ENCODE peak calls at places on chromosomes 11 and 22, in nine cellular contexts. G is uterus; A is fibroblast of lung; E is body of pancreas; W is adrenal gland; F is AG09309; V is sigmoid colon; T is right atrium auricular region; S is CD8-positive, alpha-beta T cell. Z is an unnamed sample.

GRCh38 chr22:29302681-29303465 is 3.6 kb upstream of the GAS2L1 start:
- DNase-seq in G (no peak), A (no peak), E (peak; percentile 78), W (peak; percentile 81), F (no peak), V (no peak), T (no peak), S (no peak), Z (no peak)

GRCh38 chr22:32920032-32920628 is 118.6 kb downstream of the TIMP3 start:
- DNase-seq in G (peak; percentile 76), A (peak; percentile 83), E (peak; percentile 26), W (peak; percentile 82), F (peak; percentile 66), V (peak; percentile 84), T (peak; percentile 92), S (no peak), Z (no peak)

GRCh38 chr11:29231586-29231985 is 785.2 kb downstream of the KCNA4 start:
- DNase-seq in G (no peak), A (no peak), E (no peak), W (no peak), F (no peak), V (no peak), T (no peak), S (no peak), Z (no peak)

GRCh38 chr11:22920939-22921565 is 60.8 kb upstream of the CCDC179 start:
- DNase-seq in G (no peak), A (peak; percentile 68), E (peak; percentile 49), W (peak; percentile 34), F (peak; percentile 1), V (no peak), T (no peak), S (no peak), Z (peak; percentile 63)

GRCh38 chr22:17501679-17502285 is 61.5 kb upstream of the SLC25A18 start:
- DNase-seq in G (no peak), A (peak; percentile 86), E (peak; percentile 18), W (peak; percentile 21), F (peak; percentile 20), V (no peak), T (no peak), S (peak; percentile 30), Z (peak; percentile 74)

GRCh38 chr11:46273511-46274205 is 3.8 kb upstream of the CREB3L1 start:
- DNase-seq in G (no peak), A (no peak), E (peak; percentile 83), W (no peak), F (no peak), V (no peak), T (no peak), S (no peak), Z (no peak)

GRCh38 chr11:68038718-68039525 is at the start of gene TCIRG1:
- DNase-seq in G (peak; percentile 89), A (peak; percentile 78), E (peak; percentile 94), W (peak; percentile 91), F (no peak), V (peak; percentile 96), T (peak; percentile 91), S (peak; percentile 56), Z (peak; percentile 81)

GRCh38 chr22:43535336-43535735 is 123.5 kb downstream of the MPPED1 start:
- DNase-seq in G (no peak), A (no peak), E (no peak), W (no peak), F (no peak), V (no peak), T (no peak), S (no peak), Z (no peak)

GRCh38 chr11:65060913-65061408 is 2.6 kb upstream of the NAALADL1 start:
- DNase-seq in G (no peak), A (peak; percentile 27), E (no peak), W (no peak), F (no peak), V (no peak), T (no peak), S (no peak), Z (peak; percentile 26)

GRCh38 chr22:33163815-33164214 is 105.6 kb upstream of the SYN3 start:
- DNase-seq in G (no peak), A (no peak), E (no peak), W (no peak), F (no peak), V (no peak), T (no peak), S (no peak), Z (no peak)

GRCh38 chr11:64000026-64000739 is 13.9 kb downstream of the OTUB1 start:
- DNase-seq in G (peak; percentile 74), A (peak; percentile 71), E (peak; percentile 73), W (peak; percentile 59), F (peak; percentile 11), V (peak; percentile 87), T (peak; percentile 72), S (peak; percentile 76), Z (peak; percentile 79)

GRCh38 chr11:19728436-19728835 is 15.8 kb downstream of the NAV2 start:
- DNase-seq in G (no peak), A (peak; percentile 50), E (no peak), W (no peak), F (peak; percentile 41), V (no peak), T (no peak), S (no peak), Z (no peak)

GRCh38 chr11:23425379-23425778 is 565.1 kb upstream of the CCDC179 start:
- DNase-seq in G (no peak), A (peak; percentile 2), E (no peak), W (no peak), F (no peak), V (no peak), T (no peak), S (no peak), Z (no peak)

GRCh38 chr11:116687458-116688201 is 85.2 kb downstream of the BUD13 start:
- DNase-seq in G (no peak), A (no peak), E (no peak), W (no peak), F (no peak), V (peak; percentile 48), T (peak; percentile 26), S (no peak), Z (no peak)

DNA sequence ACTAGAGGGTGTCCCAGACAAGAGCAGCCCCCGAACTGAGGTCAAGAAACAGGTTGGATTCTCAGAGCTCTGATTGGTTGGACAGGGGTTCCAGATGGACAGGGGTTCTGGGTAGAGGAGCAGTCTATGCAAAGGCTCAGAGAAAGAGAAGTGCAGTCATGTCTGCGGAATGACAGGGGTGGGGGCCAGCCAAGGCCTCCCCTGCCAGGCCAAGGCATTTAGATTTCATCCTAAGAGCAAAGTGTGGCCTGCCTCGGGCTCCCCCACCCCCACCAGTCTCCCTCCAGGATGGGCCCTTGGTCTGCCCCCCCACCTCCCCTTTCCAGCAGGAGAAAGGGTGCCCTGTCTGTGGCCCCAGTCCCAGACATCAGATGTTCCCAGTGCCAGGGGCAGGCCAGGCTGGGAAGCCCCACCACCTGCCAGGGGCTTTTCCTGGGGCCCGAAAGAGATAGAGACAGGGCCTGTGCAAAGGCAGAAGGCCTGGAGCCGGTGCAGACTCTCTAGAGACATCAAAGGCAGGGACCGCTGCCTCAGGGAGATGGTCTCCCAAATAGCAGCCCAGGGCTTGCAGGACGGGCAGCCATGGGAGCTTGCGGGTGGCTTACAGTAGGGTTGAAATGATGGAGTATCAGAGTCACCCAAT is 9.4 kb downstream of the SUSD2 start:
- DNase-seq in G (peak; percentile 18), A (no peak), E (no peak), W (no peak), F (no peak), V (peak; percentile 57), T (no peak), S (no peak), Z (no peak)
- TF ChIP-seq CTCF in G (no peak), A (no peak), E (no peak), W (no peak), F (no peak), V (no peak), T (no peak), S (no peak), Z (no peak)

DNA sequence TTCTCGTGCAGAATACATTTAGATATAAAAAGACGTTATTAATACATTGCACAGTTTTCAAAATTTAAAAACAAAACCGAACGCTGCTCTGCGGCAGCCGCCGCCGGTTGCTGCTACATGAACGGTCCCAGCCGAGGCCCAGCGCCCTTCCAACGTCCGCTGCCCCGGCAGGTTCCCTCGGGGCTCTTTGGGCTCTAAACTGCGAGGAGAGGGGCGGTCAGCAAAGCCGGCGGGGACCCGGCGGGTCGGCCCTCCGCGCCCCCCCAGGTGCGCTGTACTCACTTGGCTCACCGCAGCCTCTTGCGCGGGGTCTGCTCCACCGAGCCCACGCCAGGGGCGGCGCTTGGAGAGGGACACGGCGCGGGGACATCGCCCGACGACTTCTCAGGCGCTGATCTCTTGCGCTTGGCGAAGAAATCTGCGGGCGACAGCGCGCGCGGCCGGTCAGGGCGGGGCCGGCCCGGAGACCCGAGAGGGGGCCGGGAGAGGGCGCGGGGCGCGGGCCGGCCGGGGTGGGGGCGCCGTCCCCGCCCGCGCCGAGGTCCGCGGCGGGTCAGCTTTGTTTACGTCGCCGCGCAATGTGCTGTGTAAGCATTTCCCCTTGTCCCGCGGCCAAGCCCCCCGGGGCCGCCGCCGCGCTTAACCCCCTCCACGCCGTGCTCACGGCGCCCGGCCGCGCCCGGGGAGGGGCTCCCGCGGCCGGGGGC is 1.7 kb downstream of the CDKN1C start:
- DNase-seq in G (no peak), A (peak; percentile 47), E (no peak), W (no peak), F (no peak), V (no peak), T (no peak), S (no peak), Z (no peak)
- H3K4me3 ChIP-seq in G (peak overlapping the region; percentile 75), A (peak overlapping the region; percentile 70), E (peak overlapping the region; percentile 41), W (no peak overlapping the region), F (peak overlapping the region; percentile 21), V (peak overlapping the region; percentile 61), T (peak overlapping the region; percentile 84), S (no peak overlapping the region), Z (peak overlapping the region; percentile 27)

GRCh38 chr11:113274708-113275582 is 39.4 kb upstream of the TTC12 start:
- DNase-seq in G (no peak), A (no peak), E (no peak), W (no peak), F (no peak), V (no peak), T (no peak), S (no peak), Z (peak; percentile 20)
- TF ChIP-seq CTCF in G (no peak), A (no peak), E (no peak), W (no peak), F (no peak), V (no peak), T (no peak), S (no peak), Z (peak; percentile 8)

DNA sequence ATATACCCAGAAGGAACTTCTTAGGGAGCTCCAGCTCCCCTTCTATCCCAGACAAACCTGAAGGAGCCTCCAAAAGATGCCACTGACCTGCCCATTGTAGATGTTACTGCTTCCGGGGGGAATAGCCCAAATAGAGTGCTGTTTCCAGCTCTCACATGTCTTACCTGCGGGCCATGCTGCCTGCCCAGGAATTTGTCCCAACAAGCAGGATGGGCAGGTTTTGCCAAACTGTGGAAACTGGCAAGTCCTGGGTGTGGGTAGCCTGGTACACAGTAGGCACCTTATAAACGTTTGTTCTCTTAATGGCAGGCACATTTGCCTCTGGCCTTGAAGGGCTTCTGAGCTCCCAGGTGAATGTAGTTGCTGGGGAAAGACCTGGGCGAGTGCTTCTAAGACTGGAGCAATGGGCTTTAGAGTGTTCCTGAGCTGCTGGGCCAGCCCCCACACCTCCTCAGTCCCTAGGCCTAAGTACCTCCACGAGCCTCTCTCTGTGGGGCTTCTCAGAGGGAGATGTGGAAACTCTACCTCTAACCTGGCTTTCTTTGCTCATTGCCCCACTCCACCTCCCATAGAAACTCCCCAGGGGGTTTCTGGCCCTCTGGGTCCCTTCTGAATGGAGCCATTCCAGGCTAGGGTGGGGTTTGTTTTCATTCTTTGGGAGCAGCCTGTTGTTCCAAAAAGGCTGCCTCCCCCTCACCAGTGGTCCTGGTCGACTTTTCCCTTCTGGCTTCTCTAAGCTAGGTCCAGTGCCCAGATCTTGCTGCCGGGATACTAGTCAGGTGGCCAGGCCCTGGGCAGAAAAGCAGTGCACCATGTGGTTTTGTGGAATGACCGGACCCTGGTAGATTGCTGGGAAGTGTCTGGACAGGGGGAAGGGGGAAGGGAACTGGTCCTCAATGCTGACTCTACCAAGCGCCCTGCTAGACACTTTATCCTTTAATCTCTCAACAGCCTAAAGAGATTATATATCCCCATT is 37.2 kb downstream of the LIMK2 start:
- DNase-seq in G (no peak), A (no peak), E (no peak), W (no peak), F (no peak), V (peak; percentile 33), T (no peak), S (no peak), Z (peak; percentile 74)
- H3K4me3 ChIP-seq in G (peak overlapping the region; percentile 42), A (peak overlapping the region; percentile 69), E (no peak overlapping the region), W (no peak overlapping the region), F (peak overlapping the region; percentile 56), V (no peak overlapping the region), T (no peak overlapping the region), S (no peak overlapping the region), Z (peak overlapping the region; percentile 96)